ENCODE peak calls at places on chromosomes 16 and 17, in seven cellular contexts. W is HCT116, Z is Panc1, J is H1, C is K562, A is GM12878, F is HepG2. Q is an unnamed sample.

GRCh38 chr17:82107341-82107860 is 9.4 kb upstream of the FASN start:
- DNase-seq in W (no peak), J (peak), C (no peak), A (no peak), F (peak), Z (no peak), Q (peak)

GRCh38 chr17:72393553-72393952 is 272.7 kb downstream of the SOX9 start:
- DNase-seq in W (peak), A (no peak), F (no peak), C (no peak), J (no peak), Z (peak), Q (no peak)

GRCh38 chr16:23504453-23505179 is 5.7 kb downstream of the GGA2 start:
- DNase-seq in F (peak), Z (peak), J (peak), A (peak), W (peak), C (peak), Q (peak)

GRCh38 chr16:11289202-11289601 is 8.1 kb upstream of the PRM1 start:
- DNase-seq in J (no peak), W (no peak), A (no peak), Z (no peak), F (no peak), C (no peak), Q (no peak)

GRCh38 chr17:538096-538973 is 176.3 kb downstream of the VPS53 start:
- DNase-seq in W (no peak), C (no peak), A (no peak), F (no peak), J (no peak), Z (no peak), Q (no peak)

GRCh38 chr17:81566461-81567126 is 14.4 kb upstream of the FAAP100 start:
- DNase-seq in J (no peak), W (peak), C (no peak), A (no peak), F (no peak), Z (no peak), Q (peak)

GRCh38 chr16:87177627-87178026 is 139.6 kb downstream of the C16orf95 start:
- DNase-seq in J (no peak), A (no peak), Z (no peak), C (no peak), F (no peak), W (no peak), Q (no peak)

GRCh38 chr17:83162035-83162745 is 82.8 kb downstream of the METRNL start:
- DNase-seq in J (no peak), W (no peak), C (no peak), Z (no peak), A (no peak), F (no peak), Q (no peak)

GRCh38 chr17:80692931-80693467 is 148.4 kb downstream of the RPTOR start:
- DNase-seq in C (no peak), F (no peak), A (no peak), Z (no peak), J (no peak), W (no peak), Q (peak)

GRCh38 chr17:14310584-14310983 is 9.7 kb downstream of the HS3ST3B1 start:
- DNase-seq in A (no peak), Z (no peak), C (no peak), F (no peak), W (no peak), J (peak), Q (no peak)

GRCh38 chr17:28763804-28764266 is 20.0 kb downstream of the TRAF4 start:
- DNase-seq in J (peak), Z (peak), W (peak), C (peak), A (no peak), F (peak), Q (peak)

GRCh38 chr17:41060052-41060604 is at the start of gene KRTAP2-3:
- DNase-seq in F (peak), Z (peak), A (no peak), C (no peak), W (peak), J (no peak), Q (no peak)

GRCh38 chr17:68424861-68425260 is 32.4 kb downstream of the WIPI1 start:
- DNase-seq in F (no peak), Z (no peak), W (no peak), A (no peak), C (no peak), J (peak), Q (no peak)

GRCh38 chr16:79154081-79154480 is 446.5 kb downstream of the MAF start:
- DNase-seq in W (no peak), F (no peak), J (no peak), A (no peak), C (no peak), Z (no peak), Q (no peak)

GRCh38 chr17:69723741-69724140 is 309.2 kb downstream of the MAP2K6 start:
- DNase-seq in A (no peak), F (no peak), W (no peak), J (no peak), C (peak), Z (no peak), Q (no peak)

GRCh38 chr17:69947027-69947759 is 127.8 kb upstream of the KCNJ16 start:
- DNase-seq in C (peak), F (no peak), W (no peak), A (no peak), J (no peak), Z (no peak), Q (no peak)

GRCh38 chr17:34465756-34466155 is 102.7 kb upstream of the CCL1 start:
- DNase-seq in C (no peak), W (no peak), A (no peak), Z (no peak), J (no peak), F (no peak), Q (no peak)

GRCh38 chr16:57859331-57859730 is 57.0 kb upstream of the KIFC3 start:
- DNase-seq in F (peak), C (peak), J (no peak), Z (no peak), W (peak), A (no peak), Q (no peak)

GRCh38 chr16:78705694-78706093 is 606.2 kb downstream of the WWOX start:
- DNase-seq in Z (peak), J (no peak), A (peak), F (peak), C (peak), W (no peak), Q (peak)

GRCh38 chr16:82769845-82770244 is 143.1 kb downstream of the CDH13 start:
- DNase-seq in Z (no peak), A (no peak), C (no peak), J (no peak), W (no peak), F (no peak), Q (no peak)

GRCh38 chr17:60887607-60888028 is 210.0 kb downstream of the BCAS3 start:
- DNase-seq in C (peak), J (no peak), A (no peak), W (no peak), F (no peak), Z (no peak), Q (no peak)

GRCh38 chr16:50515218-50515617 is 33.0 kb upstream of the NKD1 start:
- DNase-seq in C (no peak), F (no peak), A (no peak), J (no peak), Z (no peak), W (no peak), Q (no peak)

GRCh38 chr17:59366773-59367656 is 35.6 kb downstream of the YPEL2 start:
- DNase-seq in J (no peak), F (peak), Z (no peak), A (no peak), C (no peak), W (no peak), Q (no peak)

GRCh38 chr16:49463529-49463928 is 89.9 kb downstream of the C16orf78 start:
- DNase-seq in Z (no peak), J (peak), W (no peak), A (peak), C (no peak), F (no peak), Q (no peak)

GRCh38 chr17:73958453-73958852 is 245.0 kb upstream of the RPL38 start:
- DNase-seq in J (no peak), F (no peak), A (no peak), Z (no peak), W (no peak), C (no peak), Q (no peak)

GRCh38 chr17:73957564-73957963 is 245.9 kb upstream of the RPL38 start:
- DNase-seq in Z (no peak), F (no peak), A (no peak), J (no peak), W (no peak), C (no peak), Q (peak)

GRCh38 chr17:73956595-73957465 is 246.6 kb upstream of the RPL38 start:
- DNase-seq in Z (no peak), C (peak), W (peak), J (peak), A (no peak), F (peak), Q (peak)

GRCh38 chr17:73960469-73960868 is 243.0 kb upstream of the RPL38 start:
- DNase-seq in W (no peak), Z (no peak), C (no peak), A (no peak), J (no peak), F (no peak), Q (no peak)

GRCh38 chr17:73962308-73962707 is 241.2 kb upstream of the RPL38 start:
- DNase-seq in A (no peak), J (no peak), C (no peak), W (no peak), F (no peak), Z (no peak), Q (no peak)
- TF ChIP-seq SIN3A in A (no peak), J (no peak), C (no peak), W (no peak), F (no peak), Z (no peak), Q (no peak)

DNA sequence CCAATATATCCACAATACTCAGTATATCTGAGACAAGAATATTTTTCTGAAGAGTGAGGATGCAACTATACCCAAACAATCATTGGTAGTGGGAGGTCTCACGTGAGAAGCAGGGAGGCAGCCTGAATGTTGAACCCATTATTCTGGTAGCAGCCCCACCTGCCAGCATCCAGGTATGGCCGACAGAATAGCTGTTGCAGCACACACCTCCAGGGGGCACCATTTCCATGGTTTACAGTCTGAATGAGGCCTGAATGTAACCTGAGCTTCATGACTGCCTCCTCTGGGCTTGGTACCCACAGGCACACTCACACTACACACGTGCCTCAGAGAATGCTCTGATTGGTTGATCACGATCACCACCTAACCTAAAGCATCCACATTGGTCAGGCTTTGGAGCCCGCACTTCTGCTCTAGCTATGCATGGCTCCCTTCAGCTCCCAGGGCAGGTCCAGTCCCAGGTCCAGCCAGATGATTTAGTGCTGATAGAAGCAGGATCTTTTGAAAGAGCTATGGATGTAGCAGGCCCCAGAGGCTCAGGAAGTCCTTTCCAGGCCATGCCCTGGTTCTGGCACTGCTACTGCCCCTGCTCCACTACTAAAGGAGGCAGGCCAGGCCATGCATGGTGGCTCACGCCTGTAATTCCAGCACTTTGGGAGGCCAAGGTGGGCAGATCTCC is 11.0 kb upstream of the CBFB start:
- DNase-seq in A (peak), C (peak), Z (peak), F (peak), W (peak), J (peak), Q (peak)
- TF ChIP-seq POLR2AphosphoS5 in A (no peak), C (no peak), Z (no peak), F (no peak), W (peak), J (no peak), Q (no peak)

DNA sequence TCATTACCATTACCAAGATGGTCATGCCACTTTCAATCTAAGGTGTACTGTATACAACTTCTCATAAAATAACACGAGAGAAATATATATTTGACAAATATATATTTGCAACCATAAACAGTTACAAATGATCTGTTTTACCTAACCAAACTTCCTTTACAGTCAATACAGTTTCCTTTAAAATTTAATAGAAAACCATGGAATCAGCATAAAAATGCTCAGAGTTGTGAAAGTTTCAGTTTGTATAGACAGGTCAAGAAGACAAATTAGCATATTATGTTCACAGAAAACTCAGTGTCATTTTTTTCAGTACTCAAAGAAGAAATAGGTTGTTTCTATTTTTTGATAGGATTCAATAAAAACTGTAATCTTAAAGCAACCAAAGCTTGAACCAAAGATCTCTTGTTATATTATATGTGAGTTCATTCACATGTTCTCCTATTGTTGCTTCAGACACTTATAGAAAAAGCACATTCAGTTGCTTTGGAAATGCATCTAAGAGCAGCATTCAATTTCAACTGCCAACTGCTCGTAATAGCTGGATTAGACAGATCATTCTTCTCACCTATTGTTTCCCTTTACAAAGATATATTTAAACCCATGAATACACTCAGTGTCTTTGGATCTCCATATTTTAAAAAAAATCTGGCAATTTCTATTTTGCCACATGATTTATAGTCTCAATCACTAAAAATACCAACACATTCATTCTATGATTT is 15.1 kb downstream of the SSH2 start:
- DNase-seq in A (no peak), Z (no peak), J (no peak), F (no peak), C (no peak), W (no peak), Q (no peak)
- TF ChIP-seq SIN3A in A (no peak), Z (no peak), J (no peak), F (no peak), C (no peak), W (no peak), Q (no peak)

GRCh38 chr17:38510424-38511125 is 82.3 kb downstream of the ARHGAP23 start:
- DNase-seq in A (no peak), C (peak), W (no peak), F (peak), Z (no peak), J (peak), Q (peak)
- TF ChIP-seq POLR2AphosphoS5 in A (no peak), C (no peak), W (no peak), F (no peak), Z (no peak), J (peak), Q (no peak)

GRCh38 chr16:88466175-88466862 is 13.2 kb downstream of the ZFPM1 start:
- DNase-seq in C (no peak), Z (no peak), W (no peak), J (no peak), A (no peak), F (no peak), Q (no peak)
- TF ChIP-seq SIN3A in C (no peak), Z (no peak), W (no peak), J (no peak), A (no peak), F (no peak), Q (no peak)

Q was measured in SK-N-SH.